ENCODE peak calls at places on chromosomes 11 and 22, in six cellular contexts. W, L, X, G, A and C are unnamed samples.

GRCh38 chr11:62138630-62139425 is 15.0 kb downstream of the INCENP start:
- DNase-seq in W (no peak), L (no peak), X (no peak), G (no peak), A (no peak), C (no peak)

GRCh38 chr11:88656960-88657738 is 319.6 kb upstream of the CTSC start:
- DNase-seq in W (no peak), L (no peak), X (no peak), G (no peak), A (no peak), C (no peak)

GRCh38 chr22:40406063-40406890 is 35.9 kb downstream of the SGSM3 start:
- DNase-seq in W (no peak), L (no peak), X (no peak), G (no peak), A (no peak), C (peak)

GRCh38 chr11:662689-663274 is 25.7 kb downstream of the DRD4 start:
- DNase-seq in W (peak), L (no peak), X (no peak), G (no peak), A (peak), C (peak)

GRCh38 chr11:78030429-78031325 is 7.6 kb upstream of the KCTD14 start:
- DNase-seq in W (peak), L (no peak), X (peak), G (no peak), A (no peak), C (peak)

GRCh38 chr11:17533341-17533740 is 10.9 kb downstream of the USH1C start:
- DNase-seq in W (no peak), L (no peak), X (no peak), G (no peak), A (no peak), C (no peak)

GRCh38 chr11:80162387-80162786 is 721.6 kb upstream of the TENM4 start:
- DNase-seq in W (no peak), L (no peak), X (no peak), G (no peak), A (no peak), C (no peak)

GRCh38 chr11:61164610-61165424 is 3.6 kb upstream of the VPS37C start:
- DNase-seq in W (peak), L (no peak), X (no peak), G (no peak), A (no peak), C (peak)

GRCh38 chr11:101126551-101127347 is 2.9 kb downstream of the PGR start:
- DNase-seq in W (no peak), L (no peak), X (no peak), G (no peak), A (peak), C (peak)

GRCh38 chr11:2519879-2520735 is 75.3 kb downstream of the KCNQ1 start:
- DNase-seq in W (no peak), L (no peak), X (no peak), G (no peak), A (peak), C (peak)

GRCh38 chr11:19979519-19979845 is 180.8 kb downstream of the DBX1 start:
- DNase-seq in W (no peak), L (no peak), X (no peak), G (no peak), A (no peak), C (no peak)

GRCh38 chr22:27534720-27535125 is 266.8 kb downstream of the MN1 start:
- DNase-seq in W (no peak), L (peak), X (no peak), G (no peak), A (no peak), C (no peak)